ENCODE peak calls at places on chromosomes 1 and 21, in eight cellular contexts. R is GM23248; S is activated naive CD8-positive, alpha-beta T cell treated with anti-CD3 and anti-CD28 coated beads, Interleukin-2, amount 50 U/mL, for 24 hours; Q is neural crest cell; V is NCI-H526; I is stimulated activated CD4-positive, alpha-beta T cell treated with anti-CD3 and anti-CD28 coated beads, Interleukin-12 subunit alpha, Interleukin-12 subunit beta, amount 100 ng/mL, for 4 hours; G is T follicular helper cell; O is SK-N-DZ. M is an unnamed sample.

GRCh38 chr21:42150458-42151085 is 68.4 kb upstream of the ABCG1 start:
- DNase-seq in R (no peak), S (no peak), Q (no peak), V (no peak), I (no peak), G (no peak), O (no peak), M (no peak)

GRCh38 chr1:7478797-7479499 is 292.1 kb upstream of the VAMP3 start:
- DNase-seq in R (peak; percentile 98), S (peak; percentile 3), Q (no peak), V (peak; percentile 90), I (no peak), G (no peak), O (no peak), M (no peak)

GRCh38 chr1:23793861-23794731 is 3.2 kb downstream of the LYPLA2 start:
- DNase-seq in R (no peak), S (no peak), Q (no peak), V (no peak), I (no peak), G (no peak), O (no peak), M (no peak)

GRCh38 chr1:220767312-220768126 is 19.2 kb upstream of the MTARC1 start:
- DNase-seq in R (peak; percentile 18), S (no peak), Q (no peak), V (no peak), I (no peak), G (no peak), O (no peak), M (no peak)

GRCh38 chr1:29410476-29410875 is 174.2 kb downstream of the PTPRU start:
- DNase-seq in R (no peak), S (no peak), Q (no peak), V (peak; percentile 83), I (no peak), G (no peak), O (no peak), M (no peak)

GRCh38 chr1:213550804-213551203 is 437.0 kb upstream of the PROX1 start:
- DNase-seq in R (no peak), S (no peak), Q (no peak), V (no peak), I (no peak), G (no peak), O (no peak), M (no peak)

GRCh38 chr1:93483606-93484005 is 35.7 kb downstream of the FNBP1L start:
- DNase-seq in R (peak; percentile 2), S (no peak), Q (no peak), V (no peak), I (no peak), G (no peak), O (no peak), M (no peak)

GRCh38 chr21:40049031-40049958 is 182.1 kb downstream of the PCP4 start:
- DNase-seq in R (no peak), S (no peak), Q (no peak), V (no peak), I (no peak), G (no peak), O (no peak), M (no peak)

GRCh38 chr1:26971590-26971989 is 11.3 kb upstream of the KDF1 start:
- DNase-seq in R (no peak), S (no peak), Q (no peak), V (no peak), I (no peak), G (no peak), O (no peak), M (no peak)

GRCh38 chr21:17585875-17586450 is 26.7 kb downstream of the BTG3 start:
- DNase-seq in R (peak; percentile 67), S (no peak), Q (no peak), V (peak; percentile 68), I (no peak), G (no peak), O (peak; percentile 44), M (no peak)

GRCh38 chr1:15758537-15758936 is at the start of gene FBLIM1:
- DNase-seq in R (peak; percentile 49), S (no peak), Q (no peak), V (peak; percentile 78), I (no peak), G (no peak), O (no peak), M (no peak)

GRCh38 chr1:178470411-178470960 is 26.3 kb downstream of the CLEC20A start:
- DNase-seq in R (no peak), S (no peak), Q (no peak), V (peak; percentile 96), I (no peak), G (no peak), O (no peak), M (no peak)

GRCh38 chr1:226086776-226087175 is 24.3 kb downstream of the H3-3A start:
- DNase-seq in R (no peak), S (no peak), Q (no peak), V (no peak), I (no peak), G (no peak), O (peak; percentile 58), M (no peak)

GRCh38 chr1:230926182-230926581 is 52.5 kb downstream of the TTC13 start:
- DNase-seq in R (no peak), S (no peak), Q (no peak), V (no peak), I (no peak), G (no peak), O (no peak), M (no peak)

GRCh38 chr21:24115141-24115540 is 1492.1 kb downstream of the MRPL39 start:
- DNase-seq in R (no peak), S (no peak), Q (no peak), V (no peak), I (no peak), G (no peak), O (no peak), M (no peak)

GRCh38 chr1:29811727-29812396 is 575.5 kb downstream of the PTPRU start:
- DNase-seq in R (no peak), S (no peak), Q (no peak), V (no peak), I (no peak), G (no peak), O (no peak), M (no peak)

GRCh38 chr1:151514366-151514765 is 3.2 kb downstream of the CGN start:
- DNase-seq in R (no peak), S (no peak), Q (no peak), V (no peak), I (no peak), G (no peak), O (no peak), M (no peak)

GRCh38 chr1:83815348-83815747 is 183.6 kb downstream of the TTLL7 start:
- DNase-seq in R (peak; percentile 80), S (no peak), Q (no peak), V (no peak), I (no peak), G (no peak), O (no peak), M (no peak)

GRCh38 chr1:200343874-200344273 is 66.0 kb downstream of the ZNF281 start:
- DNase-seq in R (no peak), S (no peak), Q (no peak), V (no peak), I (no peak), G (no peak), O (no peak), M (no peak)

GRCh38 chr1:38231941-38232340 is 185.3 kb upstream of the POU3F1 start:
- DNase-seq in R (no peak), S (no peak), Q (no peak), V (no peak), I (no peak), G (no peak), O (no peak), M (no peak)

GRCh38 chr1:40742363-40743061 is 41.1 kb upstream of the KCNQ4 start:
- DNase-seq in R (peak; percentile 51), S (no peak), Q (no peak), V (no peak), I (no peak), G (no peak), O (no peak), M (no peak)

GRCh38 chr1:185556551-185556950 is 177.6 kb upstream of the HMCN1 start:
- DNase-seq in R (peak; percentile 34), S (no peak), Q (no peak), V (no peak), I (no peak), G (no peak), O (no peak), M (no peak)

GRCh38 chr1:167640051-167640450 is 10.0 kb downstream of the RCSD1 start:
- DNase-seq in R (no peak), S (no peak), Q (no peak), V (no peak), I (no peak), G (no peak), O (no peak), M (no peak)

GRCh38 chr1:248611883-248612282 is 14.4 kb upstream of the OR2T10 start:
- DNase-seq in R (no peak), S (peak; percentile 40), Q (no peak), V (no peak), I (no peak), G (no peak), O (no peak), M (no peak)

GRCh38 chr1:112904071-112904830 is 51.7 kb downstream of the SLC16A1 start:
- DNase-seq in R (peak; percentile 87), S (peak; percentile 42), Q (no peak), V (no peak), I (peak; percentile 37), G (no peak), O (no peak), M (no peak)

GRCh38 chr1:214205053-214205452 is 75.9 kb upstream of the SMYD2 start:
- DNase-seq in R (no peak), S (no peak), Q (no peak), V (no peak), I (no peak), G (no peak), O (no peak), M (no peak)

GRCh38 chr1:21539933-21540332 is 30.7 kb downstream of the ALPL start:
- DNase-seq in R (peak; percentile 32), S (peak; percentile 9), Q (peak; percentile 23), V (peak; percentile 12), I (no peak), G (no peak), O (peak; percentile 16), M (no peak)

GRCh38 chr1:74767490-74767889 is 34.5 kb downstream of the TYW3 start:
- DNase-seq in R (peak; percentile 36), S (no peak), Q (no peak), V (peak; percentile 4), I (no peak), G (no peak), O (no peak), M (no peak)

GRCh38 chr1:208089151-208089550 is 155.0 kb downstream of the PLXNA2 start:
- DNase-seq in R (no peak), S (no peak), Q (no peak), V (no peak), I (no peak), G (no peak), O (no peak), M (no peak)

GRCh38 chr21:14768042-14768441 is 221.9 kb upstream of the SAMSN1 start:
- DNase-seq in R (no peak), S (no peak), Q (no peak), V (no peak), I (no peak), G (no peak), O (no peak), M (no peak)

M was measured in T-cell.